ENCODE peak calls at places on chromosomes 3 and 15, in five cellular contexts. F is A549, E is adrenal gland, O is HCT116, Y is neural crest cell. B is an unnamed sample.

GRCh38 chr3:87082806-87083440 is 92.0 kb upstream of the VGLL3 start:
- DNase-seq in E (no peak), F (peak; percentile 81), Y (peak; percentile 10), O (peak; percentile 52), B (peak; percentile 17)

GRCh38 chr3:196609815-196610515 is 29.5 kb upstream of the NRROS start:
- DNase-seq in F (no peak), O (no peak), Y (no peak), E (no peak), B (no peak)

GRCh38 chr3:186320862-186321568 is 41.0 kb downstream of the DGKG start:
- DNase-seq in Y (no peak), E (no peak), O (no peak), F (no peak), B (no peak)

GRCh38 chr15:50059883-50060282 is 59.1 kb downstream of the ATP8B4 start:
- DNase-seq in O (no peak), Y (no peak), F (no peak), E (no peak), B (no peak)

GRCh38 chr15:100493213-100493612 is 35.5 kb downstream of the CERS3 start:
- DNase-seq in E (no peak), Y (no peak), F (no peak), O (no peak), B (no peak)

GRCh38 chr3:21158801-21159564 is 592.0 kb downstream of the ZNF385D start:
- DNase-seq in O (no peak), F (no peak), Y (no peak), E (no peak), B (no peak)

GRCh38 chr3:122030381-122031122 is 8.5 kb upstream of the ILDR1 start:
- DNase-seq in F (no peak), E (no peak), Y (no peak), O (no peak), B (no peak)

GRCh38 chr3:45462522-45463262 is 74.3 kb downstream of the LARS2 start:
- DNase-seq in O (no peak), E (no peak), F (no peak), Y (no peak), B (no peak)

GRCh38 chr3:32105291-32106131 is 909 bp upstream of the GPD1L start:
- DNase-seq in O (no peak), E (no peak), Y (no peak), F (peak; percentile 94), B (no peak)

GRCh38 chr3:143928541-143929255 is 42.9 kb upstream of the DIPK2A start:
- DNase-seq in F (no peak), Y (no peak), O (no peak), E (no peak), B (no peak)

GRCh38 chr3:173893066-173893465 is 495.5 kb downstream of the NLGN1 start:
- DNase-seq in F (no peak), E (no peak), O (no peak), Y (no peak), B (no peak)

GRCh38 chr3:116337229-116337628 is 108.1 kb downstream of the LSAMP start:
- DNase-seq in O (no peak), F (no peak), E (no peak), Y (no peak), B (no peak)

GRCh38 chr3:34206996-34207395 is 408.6 kb downstream of the PDCD6IP start:
- DNase-seq in F (peak; percentile 5), E (no peak), Y (no peak), O (no peak), B (no peak)

GRCh38 chr3:48064292-48064829 is 48.1 kb upstream of the MAP4 start:
- DNase-seq in O (no peak), E (no peak), F (no peak), Y (no peak), B (no peak)

GRCh38 chr3:141370065-141370533 is 1.8 kb downstream of the ZBTB38 start:
- DNase-seq in O (peak; percentile 91), Y (peak; percentile 33), F (peak; percentile 92), E (peak; percentile 63), B (no peak)

GRCh38 chr3:138417559-138417982 is 16.8 kb upstream of the ESYT3 start:
- DNase-seq in F (peak; percentile 79), E (peak; percentile 79), Y (peak; percentile 82), O (peak; percentile 77), B (peak; percentile 44)

GRCh38 chr15:29747837-29748417 is 74.3 kb downstream of the TJP1 start:
- DNase-seq in E (no peak), O (peak; percentile 8), F (peak; percentile 31), Y (no peak), B (no peak)
- TF ChIP-seq CTCF in E (peak; percentile 57), O (peak; percentile 57), F (peak; percentile 61), Y (peak; percentile 66), B (peak; percentile 60)

GRCh38 chr15:70879386-70879785 is 12.8 kb downstream of the THAP10 start:
- DNase-seq in O (no peak), F (no peak), E (no peak), Y (no peak), B (no peak)

GRCh38 chr15:70876683-70877082 is 15.6 kb downstream of the THAP10 start:
- DNase-seq in Y (no peak), O (no peak), E (no peak), F (no peak), B (no peak)

GRCh38 chr15:70876011-70876410 is 16.2 kb downstream of the THAP10 start:
- DNase-seq in E (no peak), Y (no peak), F (no peak), O (no peak), B (no peak)

GRCh38 chr15:70873232-70874054 is 18.8 kb downstream of the THAP10 start:
- DNase-seq in F (no peak), Y (no peak), E (no peak), O (no peak), B (no peak)

DNA sequence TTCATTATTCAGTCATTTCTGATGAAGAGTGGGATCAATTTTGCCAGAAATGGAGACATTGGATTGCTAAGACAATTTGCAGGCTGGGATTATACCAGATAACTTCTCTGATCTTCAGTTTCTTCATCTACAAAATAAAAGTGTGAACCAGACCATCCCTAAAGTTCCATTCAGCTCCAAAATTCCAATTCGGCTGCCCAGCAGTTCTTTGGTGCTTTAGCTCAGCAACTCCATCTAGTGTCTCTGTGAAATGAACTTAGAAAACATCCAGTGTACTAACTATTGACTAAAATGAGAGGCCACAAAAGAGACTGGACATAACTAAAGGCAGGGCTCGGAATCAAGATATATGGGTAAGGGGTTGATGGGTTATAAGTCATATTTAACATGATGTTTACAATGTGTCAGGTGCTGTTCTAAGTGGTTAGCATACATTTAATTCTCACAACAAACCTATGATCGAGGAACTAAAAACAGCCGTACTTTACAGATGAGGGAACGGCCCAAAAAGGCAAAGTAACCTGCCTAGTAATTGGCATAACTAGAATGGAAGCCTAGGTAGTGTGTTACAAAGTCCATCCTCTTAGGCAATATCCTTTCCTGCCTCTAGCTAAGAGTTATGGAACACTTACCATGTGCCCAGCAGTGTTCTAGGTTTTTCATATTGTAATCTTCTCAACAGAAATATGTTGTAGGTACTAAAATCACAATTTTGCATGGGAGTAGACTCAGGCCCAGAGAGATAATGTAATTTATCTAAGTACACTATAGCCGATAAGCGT is 17.0 kb downstream of the THAP10 start:
- DNase-seq in Y (no peak), E (no peak), O (no peak), F (peak; percentile 42), B (no peak)
- TF ChIP-seq CTCF in Y (peak; percentile 50), E (peak; percentile 46), O (peak; percentile 76), F (peak; percentile 97), B (peak; percentile 34)

GRCh38 chr3:155369244-155369643 is 75.8 kb upstream of the STRIT1 start:
- DNase-seq in O (no peak), F (no peak), Y (no peak), E (no peak), B (no peak)

GRCh38 chr3:155367510-155367909 is 74.0 kb upstream of the STRIT1 start:
- DNase-seq in E (no peak), O (no peak), F (no peak), Y (no peak), B (no peak)

GRCh38 chr3:155370764-155371503 is 77.5 kb upstream of the STRIT1 start:
- DNase-seq in Y (no peak), E (no peak), F (no peak), O (no peak), B (no peak)

GRCh38 chr3:155369735-155370134 is 76.3 kb upstream of the STRIT1 start:
- DNase-seq in F (no peak), E (no peak), O (no peak), Y (no peak), B (no peak)

GRCh38 chr3:155370198-155370597 is 76.7 kb upstream of the STRIT1 start:
- DNase-seq in F (no peak), Y (no peak), E (no peak), O (no peak), B (no peak)
- TF ChIP-seq CTCF in F (no peak), Y (no peak), E (no peak), O (no peak), B (no peak)

DNA sequence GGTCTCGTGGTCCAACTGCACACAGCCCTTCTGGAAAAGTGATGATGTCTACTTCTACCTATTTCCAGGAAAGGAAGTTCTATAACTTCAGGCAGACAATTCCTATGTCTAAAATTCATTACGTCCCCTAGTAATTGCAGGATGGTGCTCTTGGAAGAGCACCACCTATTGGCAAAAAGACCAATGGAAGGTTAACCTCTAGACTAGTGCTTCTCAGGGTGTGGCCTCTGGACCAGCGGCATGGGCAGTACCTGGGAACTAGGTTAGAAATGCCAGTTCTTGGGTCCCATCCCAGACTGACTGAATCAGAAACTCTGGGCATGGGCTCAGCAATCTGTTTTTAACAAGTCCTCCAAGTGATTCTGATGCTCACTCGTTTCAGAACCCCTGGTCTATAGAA is 258.3 kb upstream of the ICE2 start:
- DNase-seq in Y (no peak), E (no peak), F (no peak), O (no peak), B (no peak)
- TF ChIP-seq CTCF in Y (no peak), E (no peak), F (no peak), O (no peak), B (no peak)

GRCh38 chr15:40912478-40912877 is 16.7 kb upstream of the DLL4 start:
- DNase-seq in Y (no peak), E (no peak), F (no peak), O (no peak), B (peak; percentile 13)

GRCh38 chr15:40915679-40916078 is 13.5 kb upstream of the DLL4 start:
- DNase-seq in F (no peak), Y (no peak), E (no peak), O (no peak), B (no peak)

GRCh38 chr15:40914013-40914412 is 15.1 kb upstream of the DLL4 start:
- DNase-seq in Y (no peak), E (no peak), F (no peak), O (no peak), B (no peak)

GRCh38 chr15:40915106-40915661 is 14.0 kb upstream of the DLL4 start:
- DNase-seq in F (no peak), Y (no peak), E (no peak), O (no peak), B (no peak)

GRCh38 chr15:40914486-40914885 is 14.7 kb upstream of the DLL4 start:
- DNase-seq in O (no peak), Y (no peak), E (no peak), F (no peak), B (no peak)
- TF ChIP-seq CTCF in O (peak; percentile 65), Y (no peak), E (no peak), F (peak; percentile 18), B (peak; percentile 25)

GRCh38 chr3:13200951-13201350 is 127.7 kb upstream of the IQSEC1 start:
- DNase-seq in O (no peak), E (no peak), Y (no peak), F (peak; percentile 17), B (no peak)
- TF ChIP-seq CTCF in O (no peak), E (no peak), Y (no peak), F (no peak), B (no peak)

B was measured in D721Med.